ENCODE peak calls at places on chromosome 19, in five cellular contexts. U is WTC11, J is H1, P is K562, Q is HepG2. H is an unnamed sample.

GRCh38 chr19:54013866-54014265 is 22.4 kb downstream of the CACNG6 start:
- DNase-seq in U (no peak), J (no peak), P (no peak), Q (no peak), H (no peak)

GRCh38 chr19:47839913-47840312 is 18.2 kb downstream of the CRX start:
- DNase-seq in U (peak; percentile 56), J (no peak), P (no peak), Q (no peak), H (no peak)

GRCh38 chr19:4559569-4559968 is at the start of gene SEMA6B:
- DNase-seq in U (no peak), J (no peak), P (no peak), Q (no peak), H (no peak)

GRCh38 chr19:14554382-14554812 is 17.5 kb downstream of the NDUFB7 start:
- DNase-seq in U (no peak), J (peak; percentile 46), P (no peak), Q (peak; percentile 76), H (no peak)

GRCh38 chr19:4866595-4867424 is 657 bp downstream of the PLIN3 start:
- DNase-seq in U (peak; percentile 67), J (peak; percentile 82), P (peak; percentile 53), Q (peak; percentile 34), H (no peak)

GRCh38 chr19:49758292-49758691 is 4.8 kb downstream of the TSKS start:
- DNase-seq in U (no peak), J (no peak), P (no peak), Q (no peak), H (no peak)

GRCh38 chr19:2290441-2291184 is 8.6 kb upstream of the PEAK3 start:
- DNase-seq in U (peak; percentile 63), J (peak; percentile 79), P (no peak), Q (no peak), H (no peak)

GRCh38 chr19:16342002-16342715 is 17.5 kb downstream of the KLF2 start:
- DNase-seq in U (no peak), J (no peak), P (no peak), Q (no peak), H (peak; percentile 76)

GRCh38 chr19:14476663-14477401 is 1.7 kb upstream of the PTGER1 start:
- DNase-seq in U (no peak), J (peak; percentile 50), P (peak; percentile 61), Q (no peak), H (no peak)

GRCh38 chr19:16876904-16877361 is 11.9 kb upstream of the F2RL3 start:
- DNase-seq in U (no peak), J (no peak), P (no peak), Q (no peak), H (no peak)

GRCh38 chr19:14542721-14543328 is 13.4 kb downstream of the TECR start:
- DNase-seq in U (no peak), J (no peak), P (peak; percentile 54), Q (no peak), H (no peak)

GRCh38 chr19:14494910-14495677 is 833 bp downstream of the GIPC1 start:
- DNase-seq in U (no peak), J (no peak), P (no peak), Q (no peak), H (no peak)

GRCh38 chr19:51546650-51547396 is 15.4 kb upstream of the SIGLEC6 start:
- DNase-seq in U (no peak), J (no peak), P (peak; percentile 79), Q (no peak), H (no peak)

GRCh38 chr19:21127898-21128297 is 13.9 kb upstream of the ZNF431 start:
- DNase-seq in U (no peak), J (no peak), P (no peak), Q (peak; percentile 12), H (no peak)

GRCh38 chr19:6238256-6238642 is 41.5 kb downstream of the MLLT1 start:
- DNase-seq in U (no peak), J (no peak), P (peak; percentile 48), Q (no peak), H (no peak)
- TF ChIP-seq ATF2 in U (no peak), J (no peak), P (no peak), Q (no peak), H (no peak)

DNA sequence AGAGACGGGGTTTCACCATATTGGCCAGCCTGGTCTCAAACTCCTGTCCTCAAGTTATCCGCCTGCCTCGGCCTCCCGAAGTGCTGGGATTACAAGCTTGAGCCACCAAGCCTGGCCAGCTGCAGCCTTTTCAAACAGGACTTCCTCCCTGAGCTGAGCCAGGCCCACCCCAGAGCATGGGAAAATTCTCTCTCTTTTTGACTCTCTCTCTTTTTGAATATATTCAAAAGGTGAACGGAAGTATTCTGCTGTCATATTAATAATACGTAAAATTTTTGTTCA is 539 bp upstream of the ZNF506 start:
- DNase-seq in U (no peak), J (no peak), P (no peak), Q (no peak), H (no peak)
- TF ChIP-seq ATF2 in U (no peak), J (no peak), P (no peak), Q (no peak), H (no peak)

GRCh38 chr19:11164879-11165406 is 9.4 kb upstream of the SPC24 start:
- DNase-seq in U (no peak), J (no peak), P (no peak), Q (no peak), H (no peak)
- TF ChIP-seq ATF2 in U (no peak), J (no peak), P (no peak), Q (no peak), H (no peak)

GRCh38 chr19:8681345-8682021 is 17.1 kb downstream of the ACTL9 start:
- DNase-seq in U (no peak), J (no peak), P (no peak), Q (no peak), H (no peak)
- TF ChIP-seq ATF2 in U (no peak), J (no peak), P (no peak), Q (no peak), H (no peak)

DNA sequence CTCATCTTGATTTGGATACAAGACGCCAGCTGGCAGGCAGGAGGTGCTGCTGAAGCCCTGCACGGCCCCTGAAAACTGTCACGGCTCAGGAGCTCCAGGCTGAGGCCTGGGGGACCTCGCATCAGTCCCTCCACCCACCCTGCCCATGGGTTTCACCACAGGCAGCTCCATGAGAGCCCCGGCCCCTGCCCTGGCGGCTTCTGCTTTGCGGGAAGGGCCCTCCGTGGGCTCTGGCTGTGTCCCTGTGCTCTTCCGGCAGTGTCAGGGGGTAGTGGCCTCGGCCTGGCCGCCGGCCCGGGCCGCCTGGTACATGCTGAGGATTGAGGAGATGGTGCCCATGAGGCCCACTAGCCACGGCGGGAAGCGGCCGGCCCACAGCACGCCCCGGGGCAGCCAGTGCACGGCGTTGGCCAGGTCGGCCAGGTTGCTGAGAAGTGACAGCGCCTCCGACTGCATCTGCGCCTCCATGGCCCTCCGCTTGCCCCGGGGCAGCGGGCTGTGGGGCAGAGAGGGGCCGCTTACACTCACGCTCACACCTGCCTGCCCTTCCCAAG is 11.8 kb downstream of the PEX11G start:
- DNase-seq in U (no peak), J (no peak), P (no peak), Q (no peak), H (no peak)
- TF ChIP-seq ATF2 in U (no peak), J (no peak), P (no peak), Q (no peak), H (no peak)

GRCh38 chr19:55080915-55081772 is 5.5 kb downstream of the EPS8L1 start:
- DNase-seq in U (peak; percentile 98), J (peak; percentile 99), P (peak; percentile 96), Q (peak; percentile 53), H (peak; percentile 35)
- TF ChIP-seq ATF2 in U (no peak), J (no peak), P (no peak), Q (no peak), H (no peak)

H was measured in GM12878.